ENCODE peak calls at places on chromosomes 11 and 22, in eight cellular contexts. N, A, Q, X, C, E, M and S are unnamed samples.

GRCh38 chr11:62601114-62601363 is 626 bp downstream of the MTA2 start:
- DNase-seq in N (peak), A (no peak), Q (peak), X (no peak), C (no peak), E (no peak), M (peak), S (no peak)

GRCh38 chr11:64358907-64359711 is at the start of gene RPS6KA4:
- DNase-seq in N (no peak), A (no peak), Q (peak), X (peak), C (peak), E (peak), M (peak), S (peak)

GRCh38 chr11:61718046-61718531 is 34.3 kb upstream of the MYRF start:
- DNase-seq in N (no peak), A (no peak), Q (no peak), X (no peak), C (no peak), E (no peak), M (no peak), S (no peak)

GRCh38 chr22:44473580-44473979 is 24.5 kb downstream of the RTL6 start:
- DNase-seq in N (no peak), A (no peak), Q (no peak), X (no peak), C (no peak), E (no peak), M (no peak), S (no peak)

GRCh38 chr22:40855960-40856512 is 403 bp downstream of the ST13 start:
- DNase-seq in N (no peak), A (no peak), Q (no peak), X (peak), C (peak), E (no peak), M (peak), S (no peak)

GRCh38 chr11:70270877-70271634 is 566 bp downstream of the PPFIA1 start:
- DNase-seq in N (peak), A (no peak), Q (peak), X (peak), C (peak), E (no peak), M (peak), S (peak)

GRCh38 chr11:70481625-70482528 is 83.5 kb downstream of the CTTN start:
- DNase-seq in N (no peak), A (peak), Q (no peak), X (no peak), C (no peak), E (no peak), M (peak), S (no peak)

GRCh38 chr11:36586543-36586942 is 7.8 kb upstream of the IFTAP start:
- DNase-seq in N (no peak), A (no peak), Q (no peak), X (no peak), C (no peak), E (no peak), M (no peak), S (no peak)

GRCh38 chr11:40247023-40247422 is 1212.4 kb downstream of the LRRC4C start:
- DNase-seq in N (no peak), A (no peak), Q (no peak), X (no peak), C (no peak), E (no peak), M (no peak), S (no peak)

GRCh38 chr11:75796091-75796435 is 18.9 kb upstream of the UVRAG start:
- DNase-seq in N (no peak), A (no peak), Q (no peak), X (no peak), C (no peak), E (no peak), M (no peak), S (no peak)

GRCh38 chr22:32781695-32782094 is 19.8 kb upstream of the TIMP3 start:
- DNase-seq in N (no peak), A (no peak), Q (no peak), X (no peak), C (no peak), E (no peak), M (no peak), S (no peak)

GRCh38 chr11:33016654-33017053 is 976 bp downstream of the DEPDC7 start:
- DNase-seq in N (no peak), A (no peak), Q (no peak), X (no peak), C (no peak), E (no peak), M (no peak), S (no peak)

GRCh38 chr22:46660604-46661201 is 40.5 kb downstream of the GRAMD4 start:
- DNase-seq in N (no peak), A (no peak), Q (no peak), X (peak), C (no peak), E (no peak), M (no peak), S (no peak)

GRCh38 chr11:12377824-12378593 is 638 bp downstream of the PARVA start:
- DNase-seq in N (no peak), A (peak), Q (no peak), X (peak), C (peak), E (peak), M (peak), S (no peak)

GRCh38 chr11:113332638-113333329 is 18.4 kb downstream of the TTC12 start:
- DNase-seq in N (no peak), A (no peak), Q (no peak), X (no peak), C (no peak), E (no peak), M (no peak), S (no peak)

GRCh38 chr11:79189055-79189454 is 251.8 kb downstream of the TENM4 start:
- DNase-seq in N (no peak), A (no peak), Q (no peak), X (no peak), C (no peak), E (no peak), M (no peak), S (no peak)